ENCODE peak calls at places on chromosome 21, in seven cellular contexts. C is K562, H is H9, E is dorsolateral prefrontal cortex, O is epithelial cell of proximal tubule, S is ureter, N is neural progenitor cell. Z is an unnamed sample.

GRCh38 chr21:35324372-35325220 is 275.5 kb upstream of the RUNX1 start:
- DNase-seq in C (no peak), H (no peak), E (no peak), O (no peak), S (no peak), N (no peak), Z (no peak)

GRCh38 chr21:41478319-41479177 is 29.4 kb downstream of the TMPRSS2 start:
- DNase-seq in C (no peak), H (no peak), E (no peak), O (no peak), S (no peak), N (no peak), Z (no peak)

GRCh38 chr21:14900058-14900457 is 164.7 kb downstream of the NRIP1 start:
- DNase-seq in C (no peak), H (no peak), E (no peak), O (peak; percentile 56), S (no peak), N (no peak), Z (no peak)

GRCh38 chr21:44837537-44837936 is 19.7 kb upstream of the SUMO3 start:
- DNase-seq in C (no peak), H (no peak), E (peak; percentile 20), O (no peak), S (no peak), N (no peak), Z (no peak)

GRCh38 chr21:31931644-31932469 is 59.0 kb downstream of the HUNK start:
- DNase-seq in C (no peak), H (no peak), E (no peak), O (no peak), S (no peak), N (no peak), Z (peak; percentile 47)

GRCh38 chr21:44911384-44912157 is 9.1 kb downstream of the ITGB2 start:
- DNase-seq in C (peak; percentile 75), H (no peak), E (peak; percentile 76), O (peak; percentile 33), S (peak; percentile 92), N (no peak), Z (peak; percentile 46)

GRCh38 chr21:44089001-44089911 is 17.9 kb upstream of the PWP2 start:
- DNase-seq in C (no peak), H (no peak), E (peak; percentile 17), O (peak; percentile 69), S (peak; percentile 39), N (no peak), Z (no peak)

GRCh38 chr21:16085436-16085835 is 355.7 kb downstream of the USP25 start:
- DNase-seq in C (no peak), H (no peak), E (no peak), O (no peak), S (no peak), N (no peak), Z (no peak)

GRCh38 chr21:23861908-23862504 is 1745.3 kb downstream of the MRPL39 start:
- DNase-seq in C (no peak), H (no peak), E (no peak), O (no peak), S (no peak), N (no peak), Z (no peak)

GRCh38 chr21:23401278-23401677 is 2206.0 kb downstream of the MRPL39 start:
- DNase-seq in C (no peak), H (no peak), E (no peak), O (no peak), S (no peak), N (peak; percentile 9), Z (no peak)

GRCh38 chr21:15943009-15943666 is 213.4 kb downstream of the USP25 start:
- DNase-seq in C (no peak), H (no peak), E (no peak), O (no peak), S (no peak), N (no peak), Z (peak; percentile 26)

GRCh38 chr21:41885341-41886024 is 6.3 kb upstream of the PRDM15 start:
- DNase-seq in C (no peak), H (no peak), E (no peak), O (no peak), S (no peak), N (no peak), Z (no peak)

GRCh38 chr21:35120631-35121180 is 71.6 kb upstream of the RUNX1 start:
- DNase-seq in C (no peak), H (no peak), E (no peak), O (no peak), S (no peak), N (peak; percentile 9), Z (no peak)

GRCh38 chr21:42748620-42749176 is 95.3 kb downstream of the PDE9A start:
- DNase-seq in C (no peak), H (no peak), E (no peak), O (no peak), S (no peak), N (no peak), Z (no peak)